ENCODE peak calls at places on chromosomes 2 and 18, in eight cellular contexts. J, Q, X, H, B, N, A and L are unnamed samples.

GRCh38 chr2:120346034-120346666 is at the start of gene INHBB:
- DNase-seq in J (no peak), Q (no peak), X (no peak), H (no peak), B (no peak), N (no peak), A (no peak), L (no peak)

GRCh38 chr2:216735086-216735485 is 39.7 kb upstream of the IGFBP5 start:
- DNase-seq in J (no peak), Q (no peak), X (no peak), H (no peak), B (no peak), N (no peak), A (no peak), L (no peak)

GRCh38 chr2:177397501-177398289 is 5.1 kb downstream of the AGPS start:
- DNase-seq in J (no peak), Q (no peak), X (no peak), H (no peak), B (no peak), N (no peak), A (no peak), L (no peak)

GRCh38 chr2:66548422-66548821 is 113.5 kb downstream of the MEIS1 start:
- DNase-seq in J (no peak), Q (no peak), X (no peak), H (no peak), B (no peak), N (no peak), A (no peak), L (no peak)

GRCh38 chr2:55519908-55520885 is 679 bp downstream of the CFAP36 start:
- DNase-seq in J (peak; percentile 11), Q (peak; percentile 21), X (no peak), H (no peak), B (peak; percentile 92), N (peak; percentile 80), A (no peak), L (no peak)

GRCh38 chr2:99399063-99399462 is 61.9 kb downstream of the EIF5B start:
- DNase-seq in J (no peak), Q (no peak), X (no peak), H (no peak), B (no peak), N (no peak), A (no peak), L (no peak)

GRCh38 chr2:9678554-9678953 is 47.8 kb upstream of the YWHAQ start:
- DNase-seq in J (no peak), Q (no peak), X (no peak), H (no peak), B (no peak), N (no peak), A (no peak), L (no peak)

GRCh38 chr2:211822686-211823335 is 715.8 kb downstream of the ERBB4 start:
- DNase-seq in J (no peak), Q (no peak), X (no peak), H (no peak), B (no peak), N (no peak), A (no peak), L (no peak)

GRCh38 chr2:229520582-229521221 is 193.7 kb downstream of the DNER start:
- DNase-seq in J (no peak), Q (no peak), X (no peak), H (no peak), B (no peak), N (peak; percentile 82), A (no peak), L (no peak)

GRCh38 chr2:71781695-71782228 is 328.4 kb downstream of the DYSF start:
- DNase-seq in J (no peak), Q (no peak), X (no peak), H (no peak), B (peak; percentile 66), N (no peak), A (no peak), L (no peak)

GRCh38 chr18:32271649-32272324 is 81.9 kb downstream of the MEP1B start:
- DNase-seq in J (peak; percentile 37), Q (peak; percentile 46), X (no peak), H (peak; percentile 16), B (no peak), N (no peak), A (no peak), L (no peak)

GRCh38 chr18:59996370-59996966 is 96.7 kb downstream of the PMAIP1 start:
- DNase-seq in J (no peak), Q (peak; percentile 26), X (no peak), H (peak; percentile 59), B (no peak), N (no peak), A (peak; percentile 41), L (no peak)

GRCh38 chr18:23279931-23280330 is 144.6 kb downstream of the CABLES1 start:
- DNase-seq in J (no peak), Q (no peak), X (no peak), H (no peak), B (no peak), N (no peak), A (no peak), L (no peak)

GRCh38 chr2:124018894-124019293 is 6.2 kb upstream of the CNTNAP5 start:
- DNase-seq in J (no peak), Q (no peak), X (no peak), H (no peak), B (no peak), N (no peak), A (no peak), L (no peak)

GRCh38 chr2:239706407-239706806 is 305.6 kb upstream of the HDAC4 start:
- DNase-seq in J (no peak), Q (no peak), X (no peak), H (no peak), B (no peak), N (peak; percentile 55), A (no peak), L (no peak)

GRCh38 chr2:146659976-146660375 is 1184.9 kb upstream of the ACVR2A start:
- DNase-seq in J (no peak), Q (no peak), X (no peak), H (no peak), B (no peak), N (no peak), A (no peak), L (no peak)

GRCh38 chr2:226798422-226799210 is 1.0 kb downstream of the IRS1 start:
- DNase-seq in J (peak; percentile 54), Q (no peak), X (peak; percentile 72), H (no peak), B (no peak), N (peak; percentile 83), A (peak; percentile 46), L (peak; percentile 61)

GRCh38 chr2:259789-260331 is 4.0 kb downstream of the SH3YL1 start:
- DNase-seq in J (no peak), Q (no peak), X (no peak), H (no peak), B (no peak), N (no peak), A (no peak), L (no peak)

GRCh38 chr2:209380278-209380677 is 43.6 kb upstream of the MAP2 start:
- DNase-seq in J (no peak), Q (no peak), X (no peak), H (no peak), B (no peak), N (no peak), A (no peak), L (peak; percentile 4)

GRCh38 chr2:2847131-2847740 is 516.2 kb upstream of the MYT1L start:
- DNase-seq in J (no peak), Q (no peak), X (no peak), H (no peak), B (no peak), N (no peak), A (no peak), L (no peak)

GRCh38 chr2:22189893-22190292 is 1066.1 kb downstream of the TDRD15 start:
- DNase-seq in J (no peak), Q (no peak), X (no peak), H (no peak), B (no peak), N (no peak), A (no peak), L (no peak)
- TF ChIP-seq POLR2AphosphoS5 in J (no peak), Q (no peak), X (no peak), H (no peak), B (no peak), N (no peak), A (no peak), L (no peak)

DNA sequence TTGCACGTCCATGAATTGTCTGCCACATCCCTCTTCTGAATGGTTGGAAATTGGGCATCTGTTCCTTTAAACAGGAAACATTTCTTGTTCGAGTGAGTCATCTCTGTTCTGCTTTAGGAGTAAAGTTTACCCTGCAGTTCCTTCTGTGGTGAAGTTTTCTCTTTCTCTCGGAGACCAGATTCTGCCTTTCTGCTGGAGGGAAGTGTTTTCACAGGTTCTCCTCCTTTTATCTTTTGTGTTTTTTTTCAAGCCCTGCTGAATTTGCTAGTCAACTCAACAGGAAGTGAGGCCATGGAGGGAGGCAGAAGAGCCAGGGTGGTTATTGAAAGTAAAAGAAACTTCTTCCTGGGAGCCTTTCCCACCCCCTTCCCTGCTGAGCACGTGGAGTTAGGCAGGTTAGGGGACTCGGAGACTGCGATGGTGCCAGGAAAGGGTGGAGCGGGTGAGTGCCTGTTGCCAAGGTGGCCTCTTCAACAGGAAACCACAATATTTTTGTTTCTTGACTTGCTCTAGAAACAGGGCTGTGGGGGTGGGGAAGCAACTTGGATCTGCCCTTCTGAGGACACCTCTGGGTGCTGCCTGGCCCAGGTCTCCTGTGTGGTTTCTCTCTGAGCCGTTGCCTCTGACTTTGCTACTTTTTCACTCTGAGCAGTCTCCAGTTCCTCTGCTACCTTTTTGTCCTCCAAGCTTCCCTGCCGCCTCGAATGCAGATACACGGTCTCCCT is 2.2 kb upstream of the CASP8 start:
- DNase-seq in J (peak; percentile 41), Q (peak; percentile 60), X (no peak), H (peak; percentile 68), B (peak; percentile 92), N (peak; percentile 86), A (peak; percentile 74), L (peak; percentile 54)
- TF ChIP-seq POLR2A in J (no peak), Q (peak; percentile 64), X (no peak), H (peak; percentile 54), B (peak; percentile 17), N (no peak), A (no peak), L (peak; percentile 59)

GRCh38 chr18:55245200-55245599 is 285.9 kb upstream of the CCDC68 start:
- DNase-seq in J (no peak), Q (no peak), X (no peak), H (no peak), B (no peak), N (no peak), A (no peak), L (no peak)
- TF ChIP-seq POLR2AphosphoS5 in J (no peak), Q (no peak), X (no peak), H (no peak), B (no peak), N (no peak), A (no peak), L (no peak)

DNA sequence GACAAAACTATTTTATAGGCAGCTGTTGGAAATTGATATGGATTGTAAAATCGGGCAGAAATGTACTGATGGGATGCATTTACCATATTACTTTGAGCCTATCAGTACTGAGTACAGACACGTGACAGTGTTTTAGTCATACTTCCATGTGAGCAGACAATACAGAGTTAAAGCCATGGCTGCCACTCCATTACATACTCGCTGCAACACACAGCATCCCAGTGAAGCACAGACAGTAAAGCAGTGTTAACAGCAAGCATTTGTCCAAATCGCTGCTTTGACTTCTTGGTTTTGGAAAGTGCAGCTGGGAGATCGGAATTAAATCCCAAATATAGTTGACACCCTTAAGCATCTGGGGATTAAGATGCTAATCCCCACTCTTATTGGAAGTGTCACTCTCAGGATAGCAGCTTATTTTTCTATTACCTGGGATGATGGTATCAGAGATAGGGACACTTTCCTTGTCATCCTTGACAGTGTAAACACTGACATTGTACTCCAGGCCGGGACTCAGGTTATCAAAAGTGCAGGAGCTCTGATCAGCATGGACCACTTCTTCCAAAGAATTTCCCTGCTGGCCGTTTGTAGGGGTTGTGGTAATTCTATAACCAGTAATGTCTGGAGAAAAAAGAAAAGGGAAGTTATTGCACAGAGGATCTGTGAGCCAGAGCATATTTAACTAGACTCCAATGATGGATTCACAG is 41.6 kb downstream of the FN1 start:
- DNase-seq in J (no peak), Q (no peak), X (no peak), H (no peak), B (no peak), N (no peak), A (no peak), L (no peak)
- TF ChIP-seq POLR2A in J (no peak), Q (no peak), X (no peak), H (no peak), B (no peak), N (no peak), A (no peak), L (no peak)